ENCODE peak calls at places on chromosomes 16 and 17, in four cellular contexts. O is heart right ventricle, X is HT1080, M is germinal center. V is an unnamed sample.

GRCh38 chr17:81389585-81389984 is 5.7 kb upstream of the BAHCC1 start:
- DNase-seq in O (no peak), X (no peak), M (no peak), V (no peak)

GRCh38 chr16:89404561-89404960 is 85.8 kb downstream of the ANKRD11 start:
- DNase-seq in O (no peak), X (no peak), M (no peak), V (no peak)

GRCh38 chr17:3012926-3013581 is 50.4 kb downstream of the OR1D5 start:
- DNase-seq in O (peak), X (peak), M (peak), V (no peak)

GRCh38 chr16:1061769-1062505 is 10.6 kb upstream of the SSTR5 start:
- DNase-seq in O (no peak), X (no peak), M (no peak), V (no peak)

GRCh38 chr17:72419866-72420774 is 299.3 kb downstream of the SOX9 start:
- DNase-seq in O (no peak), X (no peak), M (peak), V (no peak)

GRCh38 chr16:53341787-53342186 is 92.5 kb upstream of the RBL2 start:
- DNase-seq in O (no peak), X (no peak), M (no peak), V (no peak)

GRCh38 chr16:89179656-89180315 is 8.2 kb downstream of the CDH15 start:
- DNase-seq in O (no peak), X (no peak), M (no peak), V (no peak)

GRCh38 chr16:15415411-15416070 is 18.8 kb upstream of the BMERB1 start:
- DNase-seq in O (no peak), X (no peak), M (no peak), V (no peak)

GRCh38 chr16:74830646-74831045 is 56.0 kb upstream of the FA2H start:
- DNase-seq in O (no peak), X (no peak), M (no peak), V (no peak)

GRCh38 chr17:28247671-28248556 is 71.1 kb upstream of the TMEM97 start:
- DNase-seq in O (no peak), X (no peak), M (no peak), V (peak)

GRCh38 chr17:78789663-78790181 is 7.6 kb upstream of the CYTH1 start:
- DNase-seq in O (peak), X (no peak), M (no peak), V (no peak)

GRCh38 chr17:77504652-77505459 is 364.1 kb downstream of the SEC14L1 start:
- DNase-seq in O (no peak), X (no peak), M (no peak), V (no peak)

GRCh38 chr16:75320435-75320834 is 69.0 kb upstream of the BCAR1 start:
- DNase-seq in O (peak), X (no peak), M (no peak), V (no peak)

GRCh38 chr17:74883241-74883750 is 10.1 kb downstream of the FADS6 start:
- DNase-seq in O (no peak), X (no peak), M (no peak), V (no peak)

GRCh38 chr17:80316927-80317705 is 56.5 kb downstream of the RNF213 start:
- DNase-seq in O (peak), X (no peak), M (no peak), V (no peak)

GRCh38 chr17:79901131-79901530 is 61.9 kb upstream of the CBX4 start:
- DNase-seq in O (no peak), X (no peak), M (no peak), V (no peak)

GRCh38 chr17:78861229-78861628 is 20.6 kb upstream of the USP36 start:
- DNase-seq in O (no peak), X (no peak), M (no peak), V (no peak)

GRCh38 chr17:49132699-49133364 is at the start of gene B4GALNT2:
- DNase-seq in O (no peak), X (no peak), M (no peak), V (no peak)

GRCh38 chr16:48392407-48392806 is 7.2 kb upstream of the SIAH1 start:
- DNase-seq in O (no peak), X (no peak), M (no peak), V (no peak)

GRCh38 chr17:48457080-48457836 is 27.2 kb upstream of the SKAP1 start:
- DNase-seq in O (peak), X (peak), M (peak), V (no peak)

GRCh38 chr17:7323731-7324437 is 5.3 kb downstream of the NEURL4 start:
- DNase-seq in O (no peak), X (peak), M (peak), V (no peak)

GRCh38 chr16:672851-673250 is 2.6 kb upstream of the RHBDL1 start:
- DNase-seq in O (no peak), X (no peak), M (no peak), V (no peak)

GRCh38 chr17:74852237-74853047 is 7.2 kb downstream of the GRIN2C start:
- DNase-seq in O (no peak), X (no peak), M (peak), V (no peak)

GRCh38 chr17:2179615-2180295 is 123.8 kb downstream of the SMG6 start:
- DNase-seq in O (peak), X (peak), M (no peak), V (peak)

GRCh38 chr16:88784074-88784855 is 755 bp downstream of the PIEZO1 start:
- DNase-seq in O (peak), X (peak), M (peak), V (no peak)

GRCh38 chr16:81834868-81835267 is 55.8 kb downstream of the PLCG2 start:
- DNase-seq in O (no peak), X (no peak), M (no peak), V (no peak)

GRCh38 chr17:45200701-45201100 is 21.0 kb upstream of the FMNL1 start:
- DNase-seq in O (no peak), X (no peak), M (no peak), V (no peak)

GRCh38 chr16:70769131-70769530 is 31.8 kb downstream of the VAC14 start:
- DNase-seq in O (no peak), X (no peak), M (no peak), V (no peak)

GRCh38 chr17:51258756-51259573 is 884 bp downstream of the MBTD1 start:
- DNase-seq in O (peak), X (peak), M (peak), V (no peak)

GRCh38 chr16:54174750-54175149 is 111.8 kb downstream of the IRX3 start:
- DNase-seq in O (no peak), X (no peak), M (no peak), V (no peak)

GRCh38 chr17:59479141-59479540 is 86.3 kb upstream of the DHX40 start:
- DNase-seq in O (no peak), X (no peak), M (no peak), V (peak)

GRCh38 chr16:67425046-67425445 is 5.9 kb upstream of the HSD11B2 start:
- DNase-seq in O (no peak), X (no peak), M (no peak), V (no peak)

GRCh38 chr16:14529010-14529669 is 100.9 kb downstream of the PARN start:
- DNase-seq in O (peak), X (peak), M (peak), V (peak)

GRCh38 chr16:88372522-88372921 is 10.2 kb upstream of the ZNF469 start:
- DNase-seq in O (no peak), X (no peak), M (no peak), V (no peak)

GRCh38 chr17:76586741-76587487 is 1.3 kb upstream of the ST6GALNAC2 start:
- DNase-seq in O (no peak), X (no peak), M (no peak), V (no peak)

GRCh38 chr17:57284984-57285646 is 28.8 kb downstream of the MSI2 start:
- DNase-seq in O (no peak), X (no peak), M (peak), V (no peak)

GRCh38 chr17:60080545-60080944 is 1.8 kb upstream of the HEATR6 start:
- DNase-seq in O (no peak), X (no peak), M (no peak), V (no peak)

GRCh38 chr17:38598536-38598935 is 7.2 kb downstream of the SRCIN1 start:
- DNase-seq in O (no peak), X (peak), M (peak), V (no peak)

GRCh38 chr16:79897444-79898146 is 297.1 kb upstream of the MAF start:
- DNase-seq in O (peak), X (no peak), M (no peak), V (no peak)

GRCh38 chr16:75491876-75492275 is 3.4 kb downstream of the CHST6 start:
- DNase-seq in O (no peak), X (peak), M (peak), V (no peak)